ENCODE peak calls at places on chromosome 14, in six cellular contexts. One of them, this sample, is unnamed.

GRCh38 chr14:69101331-69101826 is 51.5 kb downstream of the DCAF5 start:
- DNase-seq in astrocyte of the cerebellum: peak; percentile 69
- DNase-seq in dermis microvascular lymphatic vessel endothelial cell: peak; percentile 83
- DNase-seq in activated CD8-positive, alpha-beta memory T cell treated with anti-CD3 and anti-CD28 coated beads for 48 hours: no peak
- DNase-seq in stimulated activated CD8-positive, alpha-beta memory T cell treated with anti-CD3 and anti-CD28 coated beads, Interleukin-2, amount 100 ng/mL, for 1 hour: no peak
- DNase-seq in M059J: peak; percentile 59
- DNase-seq in this sample: peak; percentile 55

GRCh38 chr14:99670361-99671229 is 13.5 kb upstream of the CYP46A1 start:
- DNase-seq in dermis microvascular lymphatic vessel endothelial cell: no peak
- DNase-seq in M059J: no peak
- DNase-seq in activated CD8-positive, alpha-beta memory T cell treated with anti-CD3 and anti-CD28 coated beads for 48 hours: no peak
- DNase-seq in stimulated activated CD8-positive, alpha-beta memory T cell treated with anti-CD3 and anti-CD28 coated beads, Interleukin-2, amount 100 ng/mL, for 1 hour: no peak
- DNase-seq in astrocyte of the cerebellum: no peak
- DNase-seq in this sample: no peak

GRCh38 chr14:90717916-90718315 is 98.3 kb downstream of the TTC7B start:
- DNase-seq in astrocyte of the cerebellum: peak; percentile 73
- DNase-seq in dermis microvascular lymphatic vessel endothelial cell: no peak
- DNase-seq in stimulated activated CD8-positive, alpha-beta memory T cell treated with anti-CD3 and anti-CD28 coated beads, Interleukin-2, amount 100 ng/mL, for 1 hour: no peak
- DNase-seq in M059J: no peak
- DNase-seq in activated CD8-positive, alpha-beta memory T cell treated with anti-CD3 and anti-CD28 coated beads for 48 hours: no peak
- DNase-seq in this sample: peak; percentile 15

GRCh38 chr14:38175658-38176057 is 32.0 kb upstream of the SSTR1 start:
- DNase-seq in stimulated activated CD8-positive, alpha-beta memory T cell treated with anti-CD3 and anti-CD28 coated beads, Interleukin-2, amount 100 ng/mL, for 1 hour: no peak
- DNase-seq in astrocyte of the cerebellum: no peak
- DNase-seq in dermis microvascular lymphatic vessel endothelial cell: no peak
- DNase-seq in M059J: no peak
- DNase-seq in activated CD8-positive, alpha-beta memory T cell treated with anti-CD3 and anti-CD28 coated beads for 48 hours: no peak
- DNase-seq in this sample: no peak

GRCh38 chr14:63777024-63777423 is 49.2 kb upstream of the SGPP1 start:
- DNase-seq in activated CD8-positive, alpha-beta memory T cell treated with anti-CD3 and anti-CD28 coated beads for 48 hours: no peak
- DNase-seq in stimulated activated CD8-positive, alpha-beta memory T cell treated with anti-CD3 and anti-CD28 coated beads, Interleukin-2, amount 100 ng/mL, for 1 hour: no peak
- DNase-seq in M059J: peak; percentile 79
- DNase-seq in dermis microvascular lymphatic vessel endothelial cell: peak; percentile 53
- DNase-seq in astrocyte of the cerebellum: peak; percentile 47
- DNase-seq in this sample: peak; percentile 22

GRCh38 chr14:99755068-99755405 is 38.2 kb upstream of the EML1 start:
- DNase-seq in dermis microvascular lymphatic vessel endothelial cell: no peak
- DNase-seq in stimulated activated CD8-positive, alpha-beta memory T cell treated with anti-CD3 and anti-CD28 coated beads, Interleukin-2, amount 100 ng/mL, for 1 hour: no peak
- DNase-seq in activated CD8-positive, alpha-beta memory T cell treated with anti-CD3 and anti-CD28 coated beads for 48 hours: no peak
- DNase-seq in astrocyte of the cerebellum: no peak
- DNase-seq in M059J: no peak
- DNase-seq in this sample: no peak

GRCh38 chr14:25001096-25001982 is 48.6 kb downstream of the STXBP6 start:
- DNase-seq in M059J: no peak
- DNase-seq in stimulated activated CD8-positive, alpha-beta memory T cell treated with anti-CD3 and anti-CD28 coated beads, Interleukin-2, amount 100 ng/mL, for 1 hour: no peak
- DNase-seq in activated CD8-positive, alpha-beta memory T cell treated with anti-CD3 and anti-CD28 coated beads for 48 hours: no peak
- DNase-seq in dermis microvascular lymphatic vessel endothelial cell: no peak
- DNase-seq in astrocyte of the cerebellum: no peak
- DNase-seq in this sample: no peak

GRCh38 chr14:20116748-20117147 is 6.2 kb downstream of the OR4K17 start:
- DNase-seq in activated CD8-positive, alpha-beta memory T cell treated with anti-CD3 and anti-CD28 coated beads for 48 hours: no peak
- DNase-seq in M059J: no peak
- DNase-seq in dermis microvascular lymphatic vessel endothelial cell: no peak
- DNase-seq in astrocyte of the cerebellum: no peak
- DNase-seq in stimulated activated CD8-positive, alpha-beta memory T cell treated with anti-CD3 and anti-CD28 coated beads, Interleukin-2, amount 100 ng/mL, for 1 hour: no peak
- DNase-seq in this sample: no peak

GRCh38 chr14:96086574-96087077 is 47.5 kb downstream of the C14orf132 start:
- DNase-seq in activated CD8-positive, alpha-beta memory T cell treated with anti-CD3 and anti-CD28 coated beads for 48 hours: no peak
- DNase-seq in astrocyte of the cerebellum: no peak
- DNase-seq in dermis microvascular lymphatic vessel endothelial cell: no peak
- DNase-seq in stimulated activated CD8-positive, alpha-beta memory T cell treated with anti-CD3 and anti-CD28 coated beads, Interleukin-2, amount 100 ng/mL, for 1 hour: no peak
- DNase-seq in M059J: peak; percentile 64
- DNase-seq in this sample: no peak

GRCh38 chr14:44162197-44162596 is 344.9 kb downstream of the FSCB start:
- DNase-seq in astrocyte of the cerebellum: no peak
- DNase-seq in M059J: no peak
- DNase-seq in dermis microvascular lymphatic vessel endothelial cell: no peak
- DNase-seq in stimulated activated CD8-positive, alpha-beta memory T cell treated with anti-CD3 and anti-CD28 coated beads, Interleukin-2, amount 100 ng/mL, for 1 hour: no peak
- DNase-seq in activated CD8-positive, alpha-beta memory T cell treated with anti-CD3 and anti-CD28 coated beads for 48 hours: no peak
- DNase-seq in this sample: no peak

GRCh38 chr14:22225526-22226133 is 363.4 kb downstream of the DAD1 start:
- DNase-seq in dermis microvascular lymphatic vessel endothelial cell: no peak
- DNase-seq in activated CD8-positive, alpha-beta memory T cell treated with anti-CD3 and anti-CD28 coated beads for 48 hours: no peak
- DNase-seq in astrocyte of the cerebellum: peak; percentile 15
- DNase-seq in M059J: no peak
- DNase-seq in stimulated activated CD8-positive, alpha-beta memory T cell treated with anti-CD3 and anti-CD28 coated beads, Interleukin-2, amount 100 ng/mL, for 1 hour: no peak
- DNase-seq in this sample: no peak

GRCh38 chr14:68314642-68315041 is 478.2 kb downstream of the ZFP36L1 start:
- DNase-seq in M059J: no peak
- DNase-seq in astrocyte of the cerebellum: no peak
- DNase-seq in activated CD8-positive, alpha-beta memory T cell treated with anti-CD3 and anti-CD28 coated beads for 48 hours: no peak
- DNase-seq in stimulated activated CD8-positive, alpha-beta memory T cell treated with anti-CD3 and anti-CD28 coated beads, Interleukin-2, amount 100 ng/mL, for 1 hour: no peak
- DNase-seq in dermis microvascular lymphatic vessel endothelial cell: no peak
- DNase-seq in this sample: no peak

GRCh38 chr14:72947366-72948160 is 21.3 kb downstream of the DCAF4 start:
- DNase-seq in activated CD8-positive, alpha-beta memory T cell treated with anti-CD3 and anti-CD28 coated beads for 48 hours: no peak
- DNase-seq in M059J: peak; percentile 45
- DNase-seq in astrocyte of the cerebellum: no peak
- DNase-seq in dermis microvascular lymphatic vessel endothelial cell: no peak
- DNase-seq in stimulated activated CD8-positive, alpha-beta memory T cell treated with anti-CD3 and anti-CD28 coated beads, Interleukin-2, amount 100 ng/mL, for 1 hour: no peak
- DNase-seq in this sample: no peak

GRCh38 chr14:32077081-32078029 is at the start of gene ARHGAP5:
- DNase-seq in astrocyte of the cerebellum: no peak
- DNase-seq in M059J: peak; percentile 52
- DNase-seq in stimulated activated CD8-positive, alpha-beta memory T cell treated with anti-CD3 and anti-CD28 coated beads, Interleukin-2, amount 100 ng/mL, for 1 hour: peak; percentile 58
- DNase-seq in activated CD8-positive, alpha-beta memory T cell treated with anti-CD3 and anti-CD28 coated beads for 48 hours: peak; percentile 23
- DNase-seq in dermis microvascular lymphatic vessel endothelial cell: peak; percentile 56
- DNase-seq in this sample: no peak